ENCODE peak calls at places on chromosomes 7 and 10, in nine cellular contexts. One of them, this sample, is unnamed.

GRCh38 chr7:42671627-42672026 is 240.2 kb downstream of the C7orf25 start:
- DNase-seq in neural crest cell: no peak
- DNase-seq in Calu3: no peak
- DNase-seq in CD8-positive, alpha-beta T cell: no peak
- DNase-seq in nephron progenitor cell: no peak
- DNase-seq in RWPE1: peak; percentile 81
- DNase-seq in endothelial cell: no peak
- DNase-seq in fibroblast of pulmonary artery: peak; percentile 87
- DNase-seq in dorsolateral prefrontal cortex: no peak
- DNase-seq in this sample: no peak

GRCh38 chr7:12494354-12495024 is 76.0 kb upstream of the SCIN start:
- DNase-seq in dorsolateral prefrontal cortex: no peak
- DNase-seq in nephron progenitor cell: no peak
- DNase-seq in fibroblast of pulmonary artery: no peak
- DNase-seq in CD8-positive, alpha-beta T cell: no peak
- DNase-seq in Calu3: no peak
- DNase-seq in RWPE1: no peak
- DNase-seq in endothelial cell: no peak
- DNase-seq in neural crest cell: no peak
- DNase-seq in this sample: no peak

GRCh38 chr10:77702166-77702565 is 64.6 kb upstream of the KCNMA1 start:
- DNase-seq in nephron progenitor cell: no peak
- DNase-seq in fibroblast of pulmonary artery: peak; percentile 91
- DNase-seq in neural crest cell: no peak
- DNase-seq in CD8-positive, alpha-beta T cell: no peak
- DNase-seq in Calu3: no peak
- DNase-seq in RWPE1: peak; percentile 73
- DNase-seq in endothelial cell: no peak
- DNase-seq in dorsolateral prefrontal cortex: no peak
- DNase-seq in this sample: peak; percentile 82

GRCh38 chr10:108180883-108181282 is 1016.4 kb upstream of the SORCS1 start:
- DNase-seq in neural crest cell: no peak
- DNase-seq in fibroblast of pulmonary artery: peak; percentile 0
- DNase-seq in Calu3: no peak
- DNase-seq in dorsolateral prefrontal cortex: no peak
- DNase-seq in CD8-positive, alpha-beta T cell: no peak
- DNase-seq in nephron progenitor cell: no peak
- DNase-seq in RWPE1: no peak
- DNase-seq in endothelial cell: no peak
- DNase-seq in this sample: no peak

GRCh38 chr10:127343831-127344230 is 147.4 kb upstream of the INSYN2A start:
- DNase-seq in nephron progenitor cell: no peak
- DNase-seq in endothelial cell: no peak
- DNase-seq in CD8-positive, alpha-beta T cell: no peak
- DNase-seq in Calu3: no peak
- DNase-seq in fibroblast of pulmonary artery: peak; percentile 38
- DNase-seq in RWPE1: no peak
- DNase-seq in dorsolateral prefrontal cortex: no peak
- DNase-seq in neural crest cell: no peak
- DNase-seq in this sample: no peak

GRCh38 chr10:95196053-95196452 is 2.0 kb downstream of the ACSM6 start:
- DNase-seq in endothelial cell: no peak
- DNase-seq in RWPE1: no peak
- DNase-seq in neural crest cell: no peak
- DNase-seq in nephron progenitor cell: no peak
- DNase-seq in fibroblast of pulmonary artery: no peak
- DNase-seq in CD8-positive, alpha-beta T cell: no peak
- DNase-seq in dorsolateral prefrontal cortex: peak; percentile 53
- DNase-seq in Calu3: no peak
- DNase-seq in this sample: no peak

GRCh38 chr7:131633342-131633843 is 77.0 kb upstream of the PODXL start:
- DNase-seq in neural crest cell: no peak
- DNase-seq in endothelial cell: no peak
- DNase-seq in CD8-positive, alpha-beta T cell: no peak
- DNase-seq in fibroblast of pulmonary artery: peak; percentile 58
- DNase-seq in RWPE1: no peak
- DNase-seq in Calu3: no peak
- DNase-seq in nephron progenitor cell: no peak
- DNase-seq in dorsolateral prefrontal cortex: no peak
- DNase-seq in this sample: peak; percentile 78

GRCh38 chr7:45389073-45389872 is 184.9 kb upstream of the ADCY1 start:
- DNase-seq in dorsolateral prefrontal cortex: no peak
- DNase-seq in CD8-positive, alpha-beta T cell: no peak
- DNase-seq in RWPE1: no peak
- DNase-seq in nephron progenitor cell: no peak
- DNase-seq in endothelial cell: no peak
- DNase-seq in fibroblast of pulmonary artery: no peak
- DNase-seq in Calu3: no peak
- DNase-seq in neural crest cell: no peak
- DNase-seq in this sample: no peak

GRCh38 chr10:118873080-118873737 is 118.4 kb upstream of the CACUL1 start:
- DNase-seq in endothelial cell: no peak
- DNase-seq in dorsolateral prefrontal cortex: no peak
- DNase-seq in RWPE1: peak; percentile 34
- DNase-seq in CD8-positive, alpha-beta T cell: no peak
- DNase-seq in Calu3: no peak
- DNase-seq in neural crest cell: no peak
- DNase-seq in fibroblast of pulmonary artery: peak; percentile 53
- DNase-seq in nephron progenitor cell: no peak
- DNase-seq in this sample: no peak

GRCh38 chr10:112835933-112836564 is 114.0 kb upstream of the TCF7L2 start:
- DNase-seq in endothelial cell: no peak
- DNase-seq in RWPE1: no peak
- DNase-seq in neural crest cell: no peak
- DNase-seq in Calu3: no peak
- DNase-seq in nephron progenitor cell: no peak
- DNase-seq in dorsolateral prefrontal cortex: no peak
- DNase-seq in fibroblast of pulmonary artery: no peak
- DNase-seq in CD8-positive, alpha-beta T cell: no peak
- DNase-seq in this sample: no peak

GRCh38 chr7:83005410-83005809 is 157.3 kb downstream of the PCLO start:
- DNase-seq in RWPE1: no peak
- DNase-seq in fibroblast of pulmonary artery: peak; percentile 41
- DNase-seq in nephron progenitor cell: no peak
- DNase-seq in Calu3: no peak
- DNase-seq in CD8-positive, alpha-beta T cell: no peak
- DNase-seq in dorsolateral prefrontal cortex: no peak
- DNase-seq in endothelial cell: no peak
- DNase-seq in neural crest cell: no peak
- DNase-seq in this sample: no peak
- TF ChIP-seq CTCF in RWPE1: no peak
- TF ChIP-seq CTCF in fibroblast of pulmonary artery: peak; percentile 36
- TF ChIP-seq CTCF in nephron progenitor cell: peak; percentile 30
- TF ChIP-seq CTCF in Calu3: no peak
- TF ChIP-seq CTCF in CD8-positive, alpha-beta T cell: no peak
- TF ChIP-seq CTCF in dorsolateral prefrontal cortex: peak; percentile 16
- TF ChIP-seq CTCF in endothelial cell: peak; percentile 77
- TF ChIP-seq CTCF in neural crest cell: peak; percentile 60
- TF ChIP-seq CTCF in this sample: peak; percentile 41

GRCh38 chr7:20407585-20408466 is 77.1 kb downstream of the ITGB8 start:
- DNase-seq in RWPE1: peak; percentile 71
- DNase-seq in fibroblast of pulmonary artery: peak; percentile 78
- DNase-seq in CD8-positive, alpha-beta T cell: no peak
- DNase-seq in nephron progenitor cell: no peak
- DNase-seq in endothelial cell: no peak
- DNase-seq in neural crest cell: no peak
- DNase-seq in dorsolateral prefrontal cortex: no peak
- DNase-seq in Calu3: peak; percentile 77
- DNase-seq in this sample: peak; percentile 3

GRCh38 chr7:20399516-20399915 is 68.8 kb downstream of the ITGB8 start:
- DNase-seq in Calu3: no peak
- DNase-seq in CD8-positive, alpha-beta T cell: no peak
- DNase-seq in fibroblast of pulmonary artery: peak; percentile 42
- DNase-seq in nephron progenitor cell: no peak
- DNase-seq in dorsolateral prefrontal cortex: no peak
- DNase-seq in RWPE1: peak; percentile 31
- DNase-seq in neural crest cell: no peak
- DNase-seq in endothelial cell: no peak
- DNase-seq in this sample: no peak

GRCh38 chr7:20403356-20403755 is 72.7 kb downstream of the ITGB8 start:
- DNase-seq in RWPE1: no peak
- DNase-seq in fibroblast of pulmonary artery: no peak
- DNase-seq in endothelial cell: no peak
- DNase-seq in Calu3: no peak
- DNase-seq in dorsolateral prefrontal cortex: no peak
- DNase-seq in CD8-positive, alpha-beta T cell: no peak
- DNase-seq in neural crest cell: no peak
- DNase-seq in nephron progenitor cell: no peak
- DNase-seq in this sample: no peak

GRCh38 chr7:20404371-20404770 is 73.7 kb downstream of the ITGB8 start:
- DNase-seq in endothelial cell: no peak
- DNase-seq in Calu3: no peak
- DNase-seq in fibroblast of pulmonary artery: no peak
- DNase-seq in nephron progenitor cell: no peak
- DNase-seq in RWPE1: no peak
- DNase-seq in neural crest cell: peak; percentile 31
- DNase-seq in CD8-positive, alpha-beta T cell: no peak
- DNase-seq in dorsolateral prefrontal cortex: no peak
- DNase-seq in this sample: no peak

GRCh38 chr7:20402297-20403230 is 71.9 kb downstream of the ITGB8 start:
- DNase-seq in neural crest cell: no peak
- DNase-seq in RWPE1: no peak
- DNase-seq in dorsolateral prefrontal cortex: no peak
- DNase-seq in endothelial cell: no peak
- DNase-seq in Calu3: no peak
- DNase-seq in CD8-positive, alpha-beta T cell: no peak
- DNase-seq in nephron progenitor cell: no peak
- DNase-seq in fibroblast of pulmonary artery: peak; percentile 28
- DNase-seq in this sample: no peak
- TF ChIP-seq CTCF in neural crest cell: peak; percentile 61
- TF ChIP-seq CTCF in RWPE1: peak; percentile 66
- TF ChIP-seq CTCF in dorsolateral prefrontal cortex: peak; percentile 47
- TF ChIP-seq CTCF in endothelial cell: peak; percentile 49
- TF ChIP-seq CTCF in Calu3: peak; percentile 31
- TF ChIP-seq CTCF in CD8-positive, alpha-beta T cell: no peak
- TF ChIP-seq CTCF in nephron progenitor cell: no peak
- TF ChIP-seq CTCF in fibroblast of pulmonary artery: peak; percentile 52
- TF ChIP-seq CTCF in this sample: peak; percentile 71

DNA sequence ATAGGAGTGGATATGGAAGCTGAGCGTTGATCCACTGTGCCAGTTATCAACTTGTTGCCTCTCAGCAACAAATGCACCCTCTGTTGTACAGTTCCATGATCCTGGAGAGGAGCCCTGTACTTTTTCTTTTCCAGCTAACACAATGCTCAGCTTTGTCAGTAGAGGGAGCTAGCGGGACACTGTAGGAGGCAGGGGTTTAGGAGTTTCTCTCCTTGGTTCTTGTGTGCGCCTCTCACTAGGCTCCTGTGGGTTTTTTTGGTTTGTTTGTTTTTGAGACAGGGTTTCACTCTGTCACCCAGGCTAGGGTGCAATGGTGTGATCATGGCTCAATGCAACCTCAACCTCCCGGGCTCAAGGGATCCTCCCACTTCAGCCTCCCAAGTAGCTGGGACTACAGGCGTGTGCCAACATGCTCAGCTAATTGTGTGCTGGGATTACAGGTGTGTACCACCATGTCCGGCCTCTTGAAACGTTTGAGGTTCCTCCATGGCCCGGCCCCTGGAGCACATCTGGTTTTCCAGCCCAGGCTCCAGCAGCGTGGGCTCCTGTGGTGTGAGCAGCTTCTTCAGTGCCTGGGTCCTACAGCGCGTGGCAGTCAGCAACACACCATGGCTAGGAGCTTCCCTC is 12.0 kb upstream of the MARVELD1 start:
- DNase-seq in fibroblast of pulmonary artery: peak; percentile 83
- DNase-seq in CD8-positive, alpha-beta T cell: no peak
- DNase-seq in nephron progenitor cell: peak; percentile 55
- DNase-seq in RWPE1: peak; percentile 78
- DNase-seq in dorsolateral prefrontal cortex: no peak
- DNase-seq in endothelial cell: peak; percentile 61
- DNase-seq in Calu3: peak; percentile 58
- DNase-seq in neural crest cell: peak; percentile 47
- DNase-seq in this sample: peak; percentile 74
- TF ChIP-seq CTCF in fibroblast of pulmonary artery: peak; percentile 98
- TF ChIP-seq CTCF in CD8-positive, alpha-beta T cell: peak; percentile 69
- TF ChIP-seq CTCF in nephron progenitor cell: peak; percentile 79
- TF ChIP-seq CTCF in RWPE1: peak; percentile 88
- TF ChIP-seq CTCF in dorsolateral prefrontal cortex: peak; percentile 78
- TF ChIP-seq CTCF in endothelial cell: peak; percentile 42
- TF ChIP-seq CTCF in Calu3: no peak
- TF ChIP-seq CTCF in neural crest cell: peak; percentile 83
- TF ChIP-seq CTCF in this sample: peak; percentile 87

GRCh38 chr10:123729523-123729922 is 63.4 kb downstream of the GPR26 start:
- DNase-seq in dorsolateral prefrontal cortex: no peak
- DNase-seq in nephron progenitor cell: no peak
- DNase-seq in CD8-positive, alpha-beta T cell: no peak
- DNase-seq in fibroblast of pulmonary artery: no peak
- DNase-seq in RWPE1: no peak
- DNase-seq in neural crest cell: no peak
- DNase-seq in endothelial cell: no peak
- DNase-seq in Calu3: no peak
- DNase-seq in this sample: no peak
- TF ChIP-seq CTCF in dorsolateral prefrontal cortex: no peak
- TF ChIP-seq CTCF in nephron progenitor cell: no peak
- TF ChIP-seq CTCF in CD8-positive, alpha-beta T cell: no peak
- TF ChIP-seq CTCF in fibroblast of pulmonary artery: no peak
- TF ChIP-seq CTCF in RWPE1: no peak
- TF ChIP-seq CTCF in neural crest cell: no peak
- TF ChIP-seq CTCF in endothelial cell: no peak
- TF ChIP-seq CTCF in Calu3: no peak
- TF ChIP-seq CTCF in this sample: no peak

DNA sequence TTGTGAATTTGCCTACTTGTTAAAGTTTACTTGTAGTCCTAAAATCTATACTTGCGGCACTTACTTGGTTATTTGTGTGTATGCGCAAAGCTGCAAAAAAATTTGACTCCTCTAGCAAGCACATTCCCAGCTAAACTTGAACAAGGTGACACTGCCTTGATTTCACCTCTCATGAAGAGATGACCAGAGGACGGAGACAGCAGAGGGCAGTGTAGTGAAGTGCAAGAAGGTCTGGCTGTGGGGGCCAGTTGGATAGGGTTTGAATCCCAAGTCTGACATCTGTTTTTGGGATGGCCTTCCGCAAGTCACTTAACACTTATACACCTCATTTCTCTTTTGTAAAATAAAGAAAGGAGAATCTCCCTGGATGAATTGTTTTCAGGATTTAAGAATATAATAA is 15.7 kb downstream of the SLK start:
- DNase-seq in RWPE1: no peak
- DNase-seq in Calu3: peak; percentile 21
- DNase-seq in endothelial cell: peak; percentile 43
- DNase-seq in CD8-positive, alpha-beta T cell: no peak
- DNase-seq in dorsolateral prefrontal cortex: no peak
- DNase-seq in neural crest cell: no peak
- DNase-seq in nephron progenitor cell: peak; percentile 21
- DNase-seq in fibroblast of pulmonary artery: peak; percentile 18
- DNase-seq in this sample: no peak
- TF ChIP-seq CTCF in RWPE1: no peak
- TF ChIP-seq CTCF in Calu3: no peak
- TF ChIP-seq CTCF in endothelial cell: no peak
- TF ChIP-seq CTCF in CD8-positive, alpha-beta T cell: no peak
- TF ChIP-seq CTCF in dorsolateral prefrontal cortex: peak; percentile 34
- TF ChIP-seq CTCF in neural crest cell: peak; percentile 26
- TF ChIP-seq CTCF in nephron progenitor cell: no peak
- TF ChIP-seq CTCF in fibroblast of pulmonary artery: peak; percentile 24
- TF ChIP-seq CTCF in this sample: peak; percentile 41

GRCh38 chr7:92244803-92245486 is 769 bp downstream of the KRIT1 start:
- DNase-seq in RWPE1: no peak
- DNase-seq in CD8-positive, alpha-beta T cell: no peak
- DNase-seq in Calu3: no peak
- DNase-seq in neural crest cell: no peak
- DNase-seq in nephron progenitor cell: no peak
- DNase-seq in endothelial cell: no peak
- DNase-seq in fibroblast of pulmonary artery: no peak
- DNase-seq in dorsolateral prefrontal cortex: no peak
- DNase-seq in this sample: peak; percentile 15
- TF ChIP-seq CTCF in RWPE1: no peak
- TF ChIP-seq CTCF in CD8-positive, alpha-beta T cell: no peak
- TF ChIP-seq CTCF in Calu3: no peak
- TF ChIP-seq CTCF in neural crest cell: no peak
- TF ChIP-seq CTCF in nephron progenitor cell: no peak
- TF ChIP-seq CTCF in endothelial cell: no peak
- TF ChIP-seq CTCF in fibroblast of pulmonary artery: no peak
- TF ChIP-seq CTCF in dorsolateral prefrontal cortex: no peak
- TF ChIP-seq CTCF in this sample: no peak

GRCh38 chr7:127550247-127550646 is 35.1 kb downstream of the GCC1 start:
- DNase-seq in nephron progenitor cell: no peak
- DNase-seq in neural crest cell: no peak
- DNase-seq in dorsolateral prefrontal cortex: no peak
- DNase-seq in endothelial cell: no peak
- DNase-seq in fibroblast of pulmonary artery: no peak
- DNase-seq in Calu3: no peak
- DNase-seq in RWPE1: no peak
- DNase-seq in CD8-positive, alpha-beta T cell: no peak
- DNase-seq in this sample: no peak
- TF ChIP-seq CTCF in nephron progenitor cell: peak; percentile 7
- TF ChIP-seq CTCF in neural crest cell: peak; percentile 37
- TF ChIP-seq CTCF in dorsolateral prefrontal cortex: no peak
- TF ChIP-seq CTCF in endothelial cell: peak; percentile 37
- TF ChIP-seq CTCF in fibroblast of pulmonary artery: peak; percentile 24
- TF ChIP-seq CTCF in Calu3: no peak
- TF ChIP-seq CTCF in RWPE1: no peak
- TF ChIP-seq CTCF in CD8-positive, alpha-beta T cell: no peak
- TF ChIP-seq CTCF in this sample: peak; percentile 60